ENCODE peak calls at places on chromosomes 5 and 9, in five cellular contexts. M is Calu3; A is HuH-7.5; Y is stimulated activated CD4-positive, alpha-beta T cell treated with anti-CD3 and anti-CD28 coated beads, Interleukin-1b, Interleukin-23, amount 100 ng/mL, for 4 hours; S is NCI-H748 treated with DMSO at 0.1 percent for 48 hours. W is an unnamed sample.

GRCh38 chr9:98481676-98482075 is 226.2 kb upstream of the TBC1D2 start:
- DNase-seq in S (no peak), A (no peak), M (no peak), Y (no peak), W (no peak)

GRCh38 chr9:76371901-76372300 is 22.3 kb downstream of the RFK start:
- DNase-seq in S (no peak), A (no peak), M (no peak), Y (no peak), W (no peak)

GRCh38 chr9:37967272-37967581 is 63.3 kb upstream of the SLC25A51 start:
- DNase-seq in Y (no peak), S (no peak), A (no peak), M (no peak), W (no peak)

GRCh38 chr9:97768731-97769130 is 71.6 kb upstream of the XPA start:
- DNase-seq in S (no peak), M (no peak), A (no peak), Y (no peak), W (no peak)

GRCh38 chr9:92638621-92639101 is 31.3 kb downstream of the IPPK start:
- DNase-seq in A (no peak), M (no peak), S (no peak), Y (no peak), W (no peak)

GRCh38 chr9:23492126-23493002 is 333.7 kb downstream of the ELAVL2 start:
- DNase-seq in A (peak; percentile 11), M (peak; percentile 10), Y (no peak), S (peak; percentile 35), W (no peak)

GRCh38 chr5:150585781-150586461 is 54.5 kb upstream of the SYNPO start:
- DNase-seq in S (no peak), A (no peak), Y (no peak), M (no peak), W (no peak)

GRCh38 chr9:20562051-20562450 is 60.2 kb downstream of the MLLT3 start:
- DNase-seq in M (no peak), S (no peak), A (no peak), Y (no peak), W (no peak)

GRCh38 chr9:121169094-121169601 is 32.5 kb downstream of the RAB14 start:
- DNase-seq in M (peak; percentile 4), Y (no peak), A (no peak), S (no peak), W (no peak)

GRCh38 chr9:129944501-129945116 is 98.4 kb downstream of the FNBP1 start:
- DNase-seq in Y (peak; percentile 28), M (no peak), A (no peak), S (no peak), W (peak; percentile 52)

GRCh38 chr9:36328798-36329411 is 70.7 kb upstream of the GNE start:
- DNase-seq in M (no peak), Y (peak; percentile 56), A (peak; percentile 66), S (peak; percentile 66), W (no peak)

GRCh38 chr9:37675661-37676060 is 24.9 kb downstream of the FRMPD1 start:
- DNase-seq in Y (no peak), A (no peak), M (no peak), S (peak; percentile 30), W (no peak)

GRCh38 chr9:91921371-91921770 is 28.7 kb downstream of the ROR2 start:
- DNase-seq in M (no peak), A (no peak), Y (no peak), S (no peak), W (no peak)

GRCh38 chr5:119323630-119324000 is 32.2 kb upstream of the TNFAIP8 start:
- DNase-seq in M (no peak), A (no peak), S (peak; percentile 88), Y (no peak), W (no peak)

GRCh38 chr9:107733530-107733907 is 243.9 kb upstream of the KLF4 start:
- DNase-seq in Y (no peak), S (no peak), A (no peak), M (no peak), W (no peak)

GRCh38 chr9:99253772-99254431 is 31.8 kb downstream of the SEC61B start:
- DNase-seq in S (no peak), M (no peak), Y (peak; percentile 59), A (no peak), W (peak; percentile 30)

GRCh38 chr5:82339744-82340143 is 61.6 kb upstream of the RPS23 start:
- DNase-seq in Y (no peak), S (no peak), M (no peak), A (no peak), W (no peak)

GRCh38 chr9:89359018-89359417 is 40.7 kb downstream of the SECISBP2 start:
- DNase-seq in A (no peak), M (no peak), Y (no peak), S (no peak), W (no peak)

W was measured in effector memory CD4-positive, alpha-beta T cell.